ENCODE peak calls at places on chromosome 2, in nine cellular contexts. One of them, this sample, is unnamed.
A peak's percentile ranks its signal among the peaks of the same experiment; 100 is the strongest.

GRCh38 chr2:205751621-205752031 is 69.3 kb downstream of the NRP2 start:
- DNase-seq in AG04449: no peak
- DNase-seq in endothelial cell: no peak
- DNase-seq in stimulated activated CD4-positive, alpha-beta T cell treated with anti-CD3 and anti-CD28 coated beads, Interleukin-15, amount 100 ng/mL, for 1 hour: no peak
- DNase-seq in sciatic nerve: no peak
- DNase-seq in foreskin fibroblast: no peak
- DNase-seq in pancreas: no peak
- DNase-seq in NCI-H1092: no peak
- DNase-seq in stimulated activated naive CD4-positive, alpha-beta T cell treated with Interleukin-2 at 50 U/mL for 16 hours: no peak
- DNase-seq in this sample: no peak

GRCh38 chr2:184646177-184646576 is 47.8 kb downstream of the ZNF804A start:
- DNase-seq in stimulated activated naive CD4-positive, alpha-beta T cell treated with Interleukin-2 at 50 U/mL for 16 hours: no peak
- DNase-seq in sciatic nerve: no peak
- DNase-seq in endothelial cell: no peak
- DNase-seq in foreskin fibroblast: peak; percentile 16
- DNase-seq in pancreas: no peak
- DNase-seq in NCI-H1092: no peak
- DNase-seq in stimulated activated CD4-positive, alpha-beta T cell treated with anti-CD3 and anti-CD28 coated beads, Interleukin-15, amount 100 ng/mL, for 1 hour: no peak
- DNase-seq in AG04449: peak; percentile 17
- DNase-seq in this sample: no peak

GRCh38 chr2:206083602-206084467 is 2.1 kb downstream of the INO80D start:
- DNase-seq in foreskin fibroblast: no peak
- DNase-seq in stimulated activated naive CD4-positive, alpha-beta T cell treated with Interleukin-2 at 50 U/mL for 16 hours: peak; percentile 18
- DNase-seq in endothelial cell: peak; percentile 5
- DNase-seq in sciatic nerve: no peak
- DNase-seq in NCI-H1092: no peak
- DNase-seq in pancreas: no peak
- DNase-seq in AG04449: no peak
- DNase-seq in stimulated activated CD4-positive, alpha-beta T cell treated with anti-CD3 and anti-CD28 coated beads, Interleukin-15, amount 100 ng/mL, for 1 hour: no peak
- DNase-seq in this sample: no peak

GRCh38 chr2:189254268-189254883 is 74.8 kb upstream of the COL5A2 start:
- DNase-seq in sciatic nerve: peak; percentile 72
- DNase-seq in stimulated activated naive CD4-positive, alpha-beta T cell treated with Interleukin-2 at 50 U/mL for 16 hours: no peak
- DNase-seq in stimulated activated CD4-positive, alpha-beta T cell treated with anti-CD3 and anti-CD28 coated beads, Interleukin-15, amount 100 ng/mL, for 1 hour: no peak
- DNase-seq in AG04449: no peak
- DNase-seq in foreskin fibroblast: peak; percentile 85
- DNase-seq in endothelial cell: no peak
- DNase-seq in pancreas: no peak
- DNase-seq in NCI-H1092: no peak
- DNase-seq in this sample: peak; percentile 36

GRCh38 chr2:226725096-226725495 is 74.5 kb downstream of the IRS1 start:
- DNase-seq in stimulated activated CD4-positive, alpha-beta T cell treated with anti-CD3 and anti-CD28 coated beads, Interleukin-15, amount 100 ng/mL, for 1 hour: no peak
- DNase-seq in sciatic nerve: no peak
- DNase-seq in NCI-H1092: no peak
- DNase-seq in AG04449: no peak
- DNase-seq in foreskin fibroblast: no peak
- DNase-seq in pancreas: no peak
- DNase-seq in stimulated activated naive CD4-positive, alpha-beta T cell treated with Interleukin-2 at 50 U/mL for 16 hours: no peak
- DNase-seq in endothelial cell: no peak
- DNase-seq in this sample: no peak

GRCh38 chr2:53475320-53475719 is 292.3 kb upstream of the CHAC2 start:
- DNase-seq in pancreas: no peak
- DNase-seq in stimulated activated naive CD4-positive, alpha-beta T cell treated with Interleukin-2 at 50 U/mL for 16 hours: no peak
- DNase-seq in stimulated activated CD4-positive, alpha-beta T cell treated with anti-CD3 and anti-CD28 coated beads, Interleukin-15, amount 100 ng/mL, for 1 hour: no peak
- DNase-seq in AG04449: no peak
- DNase-seq in sciatic nerve: no peak
- DNase-seq in endothelial cell: no peak
- DNase-seq in foreskin fibroblast: peak; percentile 15
- DNase-seq in NCI-H1092: no peak
- DNase-seq in this sample: no peak

GRCh38 chr2:8453904-8454302 is 228.0 kb upstream of the ID2 start:
- DNase-seq in NCI-H1092: no peak
- DNase-seq in sciatic nerve: peak; percentile 27
- DNase-seq in pancreas: no peak
- DNase-seq in stimulated activated CD4-positive, alpha-beta T cell treated with anti-CD3 and anti-CD28 coated beads, Interleukin-15, amount 100 ng/mL, for 1 hour: no peak
- DNase-seq in stimulated activated naive CD4-positive, alpha-beta T cell treated with Interleukin-2 at 50 U/mL for 16 hours: no peak
- DNase-seq in AG04449: no peak
- DNase-seq in foreskin fibroblast: no peak
- DNase-seq in endothelial cell: no peak
- DNase-seq in this sample: no peak

GRCh38 chr2:57291209-57291608 is 755.4 kb upstream of the VRK2 start:
- DNase-seq in stimulated activated CD4-positive, alpha-beta T cell treated with anti-CD3 and anti-CD28 coated beads, Interleukin-15, amount 100 ng/mL, for 1 hour: no peak
- DNase-seq in sciatic nerve: no peak
- DNase-seq in endothelial cell: no peak
- DNase-seq in NCI-H1092: no peak
- DNase-seq in pancreas: no peak
- DNase-seq in stimulated activated naive CD4-positive, alpha-beta T cell treated with Interleukin-2 at 50 U/mL for 16 hours: no peak
- DNase-seq in AG04449: no peak
- DNase-seq in foreskin fibroblast: no peak
- DNase-seq in this sample: no peak

GRCh38 chr2:236661064-236661761 is 91.6 kb downstream of the ACKR3 start:
- DNase-seq in foreskin fibroblast: no peak
- DNase-seq in pancreas: no peak
- DNase-seq in sciatic nerve: no peak
- DNase-seq in stimulated activated naive CD4-positive, alpha-beta T cell treated with Interleukin-2 at 50 U/mL for 16 hours: no peak
- DNase-seq in endothelial cell: no peak
- DNase-seq in NCI-H1092: no peak
- DNase-seq in AG04449: no peak
- DNase-seq in stimulated activated CD4-positive, alpha-beta T cell treated with anti-CD3 and anti-CD28 coated beads, Interleukin-15, amount 100 ng/mL, for 1 hour: no peak
- DNase-seq in this sample: no peak

GRCh38 chr2:79697200-79697599 is 184.3 kb downstream of the CTNNA2 start:
- DNase-seq in stimulated activated CD4-positive, alpha-beta T cell treated with anti-CD3 and anti-CD28 coated beads, Interleukin-15, amount 100 ng/mL, for 1 hour: no peak
- DNase-seq in sciatic nerve: no peak
- DNase-seq in AG04449: no peak
- DNase-seq in stimulated activated naive CD4-positive, alpha-beta T cell treated with Interleukin-2 at 50 U/mL for 16 hours: no peak
- DNase-seq in endothelial cell: no peak
- DNase-seq in NCI-H1092: no peak
- DNase-seq in foreskin fibroblast: no peak
- DNase-seq in pancreas: no peak
- DNase-seq in this sample: no peak

GRCh38 chr2:2831656-2832055 is 500.6 kb upstream of the MYT1L start:
- DNase-seq in stimulated activated naive CD4-positive, alpha-beta T cell treated with Interleukin-2 at 50 U/mL for 16 hours: no peak
- DNase-seq in foreskin fibroblast: no peak
- DNase-seq in sciatic nerve: no peak
- DNase-seq in pancreas: no peak
- DNase-seq in stimulated activated CD4-positive, alpha-beta T cell treated with anti-CD3 and anti-CD28 coated beads, Interleukin-15, amount 100 ng/mL, for 1 hour: no peak
- DNase-seq in NCI-H1092: no peak
- DNase-seq in AG04449: no peak
- DNase-seq in endothelial cell: no peak
- DNase-seq in this sample: no peak

This sample was measured in mesothelial cell of epicardium.